ENCODE peak calls at places on chromosomes 12 and 14, in six cellular contexts. G is IMR-90; L is effector memory CD4-positive, alpha-beta T cell; M is stomach; Y is psoas muscle; H is heart right ventricle. W is an unnamed sample.

GRCh38 chr12:113683566-113683965 is 211.9 kb upstream of the LHX5 start:
- DNase-seq in L (no peak), H (no peak), G (no peak), M (no peak), Y (no peak), W (no peak)

GRCh38 chr12:12759234-12759915 is 26.1 kb upstream of the APOLD1 start:
- DNase-seq in H (no peak), L (no peak), M (no peak), G (no peak), Y (no peak), W (no peak)

GRCh38 chr12:120466560-120467315 is 2.8 kb downstream of the SRSF9 start:
- DNase-seq in Y (peak; percentile 20), L (no peak), H (no peak), G (peak; percentile 45), M (peak; percentile 48), W (no peak)

GRCh38 chr12:92411687-92412086 is 266.0 kb upstream of the BTG1 start:
- DNase-seq in Y (no peak), G (no peak), M (no peak), L (no peak), H (no peak), W (no peak)

GRCh38 chr14:59107819-59108218 is 80.6 kb upstream of the DAAM1 start:
- DNase-seq in G (no peak), M (no peak), L (no peak), H (no peak), Y (peak; percentile 46), W (no peak)

GRCh38 chr12:72523754-72524153 is 251.6 kb downstream of the TRHDE start:
- DNase-seq in G (no peak), Y (no peak), H (no peak), L (no peak), M (no peak), W (no peak)

GRCh38 chr14:26255213-26255612 is 342.6 kb downstream of the NOVA1 start:
- DNase-seq in H (no peak), G (peak; percentile 31), M (no peak), Y (no peak), L (no peak), W (no peak)

GRCh38 chr14:83873626-83874025 is 1656.3 kb upstream of the FLRT2 start:
- DNase-seq in Y (no peak), M (no peak), H (no peak), L (no peak), G (peak; percentile 15), W (no peak)

GRCh38 chr14:76832503-76832988 is 6.3 kb downstream of the LRRC74A start:
- DNase-seq in H (no peak), G (no peak), M (no peak), Y (no peak), L (no peak), W (no peak)

GRCh38 chr12:91109148-91109564 is 2.1 kb downstream of the LUM start:
- DNase-seq in H (peak; percentile 75), Y (peak; percentile 61), L (no peak), M (peak; percentile 78), G (peak; percentile 80), W (no peak)

GRCh38 chr14:69043598-69044267 is 64.6 kb upstream of the ACTN1 start:
- DNase-seq in L (no peak), Y (peak; percentile 19), M (no peak), H (peak; percentile 15), G (peak; percentile 77), W (no peak)

GRCh38 chr12:121005346-121005815 is 10.9 kb downstream of the C12orf43 start:
- DNase-seq in H (no peak), Y (no peak), L (no peak), G (peak; percentile 23), M (peak; percentile 75), W (no peak)

GRCh38 chr14:105210266-105211025 is 29.3 kb upstream of the NUDT14 start:
- DNase-seq in L (no peak), G (no peak), M (no peak), Y (no peak), H (peak; percentile 9), W (no peak)

GRCh38 chr12:7162691-7163114 is 26.8 kb upstream of the PEX5 start:
- DNase-seq in G (no peak), Y (no peak), H (no peak), L (no peak), M (peak; percentile 50), W (no peak)

GRCh38 chr12:75705749-75706719 is 194.6 kb upstream of the KRR1 start:
- DNase-seq in H (peak; percentile 26), M (no peak), L (no peak), Y (peak; percentile 21), G (peak; percentile 100), W (no peak)

GRCh38 chr12:48084066-48084465 is 21.8 kb downstream of the SENP1 start:
- DNase-seq in G (peak; percentile 13), L (no peak), H (no peak), M (no peak), Y (no peak), W (no peak)

GRCh38 chr14:102717211-102717610 is 60.0 kb upstream of the TRAF3 start:
- DNase-seq in G (no peak), L (no peak), H (no peak), Y (no peak), M (no peak), W (no peak)

GRCh38 chr12:122508163-122508562 is 7.4 kb upstream of the ZCCHC8 start:
- DNase-seq in M (no peak), L (no peak), Y (no peak), G (no peak), H (no peak), W (no peak)

GRCh38 chr12:122506393-122506938 is 5.7 kb upstream of the ZCCHC8 start:
- DNase-seq in L (no peak), M (no peak), H (no peak), Y (no peak), G (no peak), W (no peak)

GRCh38 chr12:122503783-122504590 is 3.3 kb upstream of the ZCCHC8 start:
- DNase-seq in M (no peak), G (no peak), H (no peak), L (no peak), Y (no peak), W (no peak)

GRCh38 chr12:122503147-122503751 is 2.5 kb upstream of the ZCCHC8 start:
- DNase-seq in G (peak; percentile 5), M (no peak), H (no peak), Y (no peak), L (no peak), W (no peak)

DNA sequence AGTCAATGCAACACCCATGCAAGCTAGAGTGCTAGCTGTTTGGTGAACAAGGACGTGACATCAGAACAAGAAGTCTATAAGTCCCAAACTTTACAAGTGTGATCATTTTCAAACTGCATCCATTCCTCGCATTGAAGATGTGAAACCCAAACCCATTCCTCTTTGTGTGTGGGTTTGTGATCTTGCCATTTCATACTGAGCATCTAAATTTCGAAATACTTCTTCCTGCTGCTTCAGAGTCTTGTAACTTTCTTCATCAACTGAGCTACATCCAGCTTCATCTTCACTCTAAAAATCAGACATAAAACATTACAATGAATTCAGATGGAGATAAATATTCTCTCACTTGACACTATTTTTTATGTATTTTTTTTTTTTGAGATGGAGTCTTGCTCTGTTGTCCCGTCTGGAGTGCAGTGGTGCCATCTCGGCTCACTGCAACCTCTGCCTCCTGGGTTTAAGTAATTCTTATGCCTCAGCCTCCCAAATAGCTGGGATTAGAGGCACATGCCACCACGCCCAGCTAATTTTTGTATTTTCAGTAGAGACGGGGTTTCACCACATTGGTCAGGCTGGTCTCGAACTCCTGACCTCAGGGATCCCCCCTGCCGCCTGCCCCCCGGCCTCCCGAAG is 4.8 kb upstream of the ZCCHC8 start:
- DNase-seq in G (peak; percentile 6), M (no peak), H (no peak), L (no peak), Y (no peak), W (no peak)
- H3K9me3 ChIP-seq in G (no peaks in the 10 kb centered on the region), M (no peaks in the 10 kb centered on the region), H (no peaks in the 10 kb centered on the region), L (no peaks in the 10 kb centered on the region), Y (no peaks in the 10 kb centered on the region), W (no peaks in the 10 kb centered on the region)

DNA sequence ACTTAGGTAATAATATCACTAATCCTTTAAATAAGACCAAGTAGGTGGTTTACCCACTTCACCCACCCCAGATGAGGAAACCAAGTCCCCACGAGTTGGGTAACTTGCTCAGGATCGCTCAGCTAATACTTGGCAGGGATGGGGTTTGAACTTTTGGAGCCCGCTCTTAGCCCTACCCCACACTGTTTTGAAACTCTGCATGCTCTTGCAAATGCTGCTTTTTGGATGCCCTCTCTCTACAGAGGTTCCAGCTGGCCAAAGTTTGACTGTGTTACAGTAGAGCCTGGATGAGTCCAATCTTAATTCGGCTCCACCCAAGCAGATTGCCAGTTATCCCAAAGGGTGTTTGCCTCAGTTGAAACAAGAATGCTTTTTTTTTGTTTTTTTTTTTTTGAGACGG is 6.8 kb downstream of the PLEKHG3 start:
- DNase-seq in H (no peak), L (no peak), M (no peak), G (no peak), Y (peak; percentile 29), W (no peak)
- H3K4me1 ChIP-seq in H (peaks cover 15% of the 10 kb centered on the region), L (peaks cover 62% of the 10 kb centered on the region), M (peaks cover 43% of the 10 kb centered on the region), G (peaks cover 4% of the 10 kb centered on the region), Y (no peaks in the 10 kb centered on the region), W (peaks cover 62% of the 10 kb centered on the region)

DNA sequence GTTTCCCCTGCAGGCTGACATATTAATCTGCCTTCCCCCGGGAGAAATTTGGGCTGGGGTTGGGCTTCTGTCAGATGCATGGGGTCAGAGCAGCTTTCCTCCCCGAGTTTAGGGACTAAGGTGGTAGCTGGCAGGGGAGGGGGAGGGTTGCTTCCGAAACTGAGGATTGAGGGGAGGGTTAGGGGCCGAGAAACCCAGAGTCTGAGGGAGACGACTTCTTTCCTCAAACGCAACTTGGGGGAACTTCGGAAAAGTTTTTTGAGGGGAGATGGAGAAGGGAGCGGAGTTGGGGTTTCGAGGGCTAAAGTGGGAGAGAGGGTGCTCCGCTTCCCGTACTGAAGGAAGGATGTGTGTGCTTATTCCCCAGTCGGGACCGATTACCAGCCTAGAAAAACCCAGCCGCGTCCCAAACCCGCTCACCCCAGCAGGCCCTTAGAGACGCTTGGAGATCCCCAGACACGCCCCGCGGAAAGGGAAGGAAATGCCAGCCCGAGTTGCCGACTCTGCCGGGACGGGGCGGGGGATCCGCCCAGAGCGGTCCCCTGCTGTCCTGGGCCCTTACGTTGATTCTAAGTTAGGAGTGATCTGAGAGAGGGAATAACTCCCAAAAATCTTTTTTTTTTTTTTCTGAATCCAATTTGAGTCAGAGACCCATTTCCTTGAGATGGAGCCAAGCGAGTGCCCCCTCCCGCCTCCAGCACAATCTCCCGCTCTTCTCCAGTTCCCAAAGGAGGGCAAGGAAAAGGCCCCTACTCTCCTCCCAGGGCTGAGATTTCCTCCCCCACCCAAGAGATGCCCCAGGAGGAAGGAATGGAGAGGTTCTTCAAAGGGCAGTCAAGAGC is 61.9 kb downstream of the SMUG1 start:
- DNase-seq in M (peak; percentile 76), L (no peak), G (no peak), Y (peak; percentile 76), H (peak; percentile 69), W (no peak)
- H3K4me3 ChIP-seq in M (peak overlapping the region; percentile 62), L (peak overlapping the region; percentile 24), G (no peak overlapping the region), Y (peak overlapping the region; percentile 77), H (peak overlapping the region; percentile 57), W (peak overlapping the region; percentile 76)

GRCh38 chr12:32047846-32048245 is 58.8 kb upstream of the BICD1 start:
- DNase-seq in L (no peak), H (no peak), Y (no peak), G (no peak), M (no peak), W (no peak)

GRCh38 chr12:32043928-32044549 is 62.6 kb upstream of the BICD1 start:
- DNase-seq in M (no peak), Y (no peak), H (no peak), G (no peak), L (no peak), W (no peak)

GRCh38 chr12:32049956-32050355 is 56.7 kb upstream of the BICD1 start:
- DNase-seq in L (no peak), H (no peak), G (peak; percentile 56), M (no peak), Y (no peak), W (no peak)

GRCh38 chr12:32048791-32049190 is 57.9 kb upstream of the BICD1 start:
- DNase-seq in H (no peak), G (no peak), Y (no peak), L (no peak), M (no peak), W (no peak)

GRCh38 chr12:32047357-32047828 is 59.3 kb upstream of the BICD1 start:
- DNase-seq in M (no peak), Y (no peak), G (no peak), L (no peak), H (no peak), W (no peak)
- H3K9me3 ChIP-seq in M (peaks cover 18% of the 10 kb centered on the region), Y (peaks cover 9% of the 10 kb centered on the region), G (peaks cover 10% of the 10 kb centered on the region), L (peaks cover 13% of the 10 kb centered on the region), H (peaks cover 21% of the 10 kb centered on the region), W (peaks cover 22% of the 10 kb centered on the region)

W was measured in esophagus squamous epithelium.